ENCODE peak calls at places on chromosome 14, in seven cellular contexts. W is Panc1, V is transverse colon, I is spleen, T is HepG2, R is HL-60, Z is HCT116. G is an unnamed sample.

GRCh38 chr14:25108959-25109358 is 59.0 kb upstream of the STXBP6 start:
- DNase-seq in W (no peak), Z (no peak), V (peak; percentile 73), I (no peak), T (peak; percentile 32), R (no peak), G (no peak)

GRCh38 chr14:75982724-75983358 is 1.0 kb upstream of the TGFB3 start:
- DNase-seq in T (no peak), V (peak; percentile 59), I (no peak), Z (no peak), R (peak; percentile 16), W (no peak), G (peak; percentile 93)

GRCh38 chr14:73397810-73398209 is 60.5 kb downstream of the NUMB start:
- DNase-seq in R (no peak), W (no peak), Z (no peak), T (no peak), I (no peak), V (no peak), G (no peak)

GRCh38 chr14:74917646-74918081 is 5.4 kb downstream of the RPS6KL1 start:
- DNase-seq in Z (no peak), R (no peak), T (no peak), W (no peak), I (no peak), V (no peak), G (no peak)

GRCh38 chr14:59630281-59630963 is 53.8 kb upstream of the CCDC175 start:
- DNase-seq in R (no peak), T (no peak), V (no peak), W (no peak), Z (no peak), I (no peak), G (no peak)

GRCh38 chr14:55518391-55518790 is 61.6 kb upstream of the KTN1 start:
- DNase-seq in R (peak; percentile 34), W (no peak), T (no peak), Z (no peak), V (no peak), I (no peak), G (no peak)

GRCh38 chr14:92472860-92473259 is 40.7 kb upstream of the RIN3 start:
- DNase-seq in V (peak; percentile 6), T (no peak), R (peak; percentile 84), W (no peak), Z (no peak), I (peak; percentile 75), G (no peak)

GRCh38 chr14:32166029-32166428 is 35.8 kb upstream of the RNU6-7 start:
- DNase-seq in W (no peak), T (no peak), R (no peak), I (no peak), V (no peak), Z (no peak), G (no peak)

GRCh38 chr14:91280129-91280528 is 35.6 kb upstream of the GPR68 start:
- DNase-seq in R (no peak), I (no peak), Z (no peak), V (no peak), T (no peak), W (no peak), G (no peak)

GRCh38 chr14:67237591-67237990 is 3.6 kb upstream of the PALS1 start:
- DNase-seq in V (no peak), I (no peak), T (no peak), W (no peak), Z (no peak), R (no peak), G (no peak)

GRCh38 chr14:64726585-64726890 is 22.3 kb downstream of the PLEKHG3 start:
- DNase-seq in W (no peak), V (peak; percentile 92), I (peak; percentile 49), R (no peak), Z (peak; percentile 66), T (no peak), G (no peak)
- TF ChIP-seq POLR2AphosphoS5 in W (no peak), V (peak; percentile 82), I (no peak), R (no peak), Z (peak; percentile 57), T (no peak), G (no peak)

GRCh38 chr14:49972199-49972671 is 79.4 kb downstream of the ARF6 start:
- DNase-seq in W (peak; percentile 51), I (no peak), V (peak; percentile 67), Z (no peak), T (no peak), R (no peak), G (no peak)
- TF ChIP-seq POLR2AphosphoS5 in W (peak; percentile 59), I (no peak), V (peak; percentile 54), Z (no peak), T (no peak), R (no peak), G (peak; percentile 22)

GRCh38 chr14:64693766-64694165 is 10.5 kb upstream of the PLEKHG3 start:
- DNase-seq in I (no peak), W (no peak), Z (no peak), R (no peak), T (no peak), V (no peak), G (no peak)

GRCh38 chr14:64695071-64695470 is 9.2 kb upstream of the PLEKHG3 start:
- DNase-seq in Z (no peak), V (no peak), T (no peak), R (no peak), I (no peak), W (no peak), G (no peak)

GRCh38 chr14:64692597-64693350 is 11.4 kb upstream of the PLEKHG3 start:
- DNase-seq in I (no peak), R (no peak), T (no peak), W (no peak), V (peak; percentile 68), Z (no peak), G (no peak)

GRCh38 chr14:64698899-64699298 is 5.3 kb upstream of the PLEKHG3 start:
- DNase-seq in T (no peak), R (peak; percentile 75), W (no peak), V (peak; percentile 80), I (no peak), Z (no peak), G (no peak)

DNA sequence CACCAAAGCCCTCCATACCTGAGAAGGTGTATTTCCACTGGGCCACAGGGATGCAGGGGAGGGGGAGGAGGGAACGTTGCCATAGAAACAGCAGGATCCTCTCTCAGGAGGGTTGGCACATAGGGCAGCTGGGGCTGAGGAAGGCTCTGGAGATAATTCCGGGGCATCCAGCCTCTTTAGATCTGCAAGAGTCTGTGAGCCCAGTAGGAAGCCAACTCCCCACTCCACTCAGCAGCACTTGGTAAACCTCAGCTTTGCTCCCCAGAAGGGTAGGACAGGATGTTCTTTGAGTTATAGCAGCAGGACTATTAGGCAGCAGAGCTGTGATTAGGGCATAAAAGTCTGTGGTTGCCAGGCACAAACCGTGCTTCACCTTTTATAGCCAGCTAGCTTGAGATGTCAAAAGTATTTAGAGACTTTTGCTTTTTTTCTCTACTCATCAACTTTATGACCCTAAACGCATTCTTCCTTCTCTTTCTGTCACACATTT is 7.8 kb upstream of the PLEKHG3 start:
- DNase-seq in W (no peak), Z (no peak), I (no peak), R (no peak), T (no peak), V (peak; percentile 70), G (no peak)
- TF ChIP-seq POLR2AphosphoS5 in W (no peak), Z (no peak), I (no peak), R (no peak), T (no peak), V (peak; percentile 68), G (peak; percentile 50)

GRCh38 chr14:22557846-22558220 is 31.2 kb downstream of the DAD1 start:
- DNase-seq in V (no peak), I (no peak), Z (no peak), R (no peak), T (no peak), W (no peak), G (no peak)

GRCh38 chr14:22555573-22556011 is 33.4 kb downstream of the DAD1 start:
- DNase-seq in Z (no peak), T (no peak), V (no peak), I (no peak), R (peak; percentile 58), W (no peak), G (no peak)

GRCh38 chr14:22558221-22558913 is 30.7 kb downstream of the DAD1 start:
- DNase-seq in T (peak; percentile 53), Z (no peak), R (no peak), V (no peak), I (peak; percentile 86), W (no peak), G (no peak)

GRCh38 chr14:22556021-22556989 is 32.7 kb downstream of the DAD1 start:
- DNase-seq in Z (no peak), I (peak; percentile 97), W (no peak), R (peak; percentile 99), T (no peak), V (peak; percentile 88), G (no peak)

DNA sequence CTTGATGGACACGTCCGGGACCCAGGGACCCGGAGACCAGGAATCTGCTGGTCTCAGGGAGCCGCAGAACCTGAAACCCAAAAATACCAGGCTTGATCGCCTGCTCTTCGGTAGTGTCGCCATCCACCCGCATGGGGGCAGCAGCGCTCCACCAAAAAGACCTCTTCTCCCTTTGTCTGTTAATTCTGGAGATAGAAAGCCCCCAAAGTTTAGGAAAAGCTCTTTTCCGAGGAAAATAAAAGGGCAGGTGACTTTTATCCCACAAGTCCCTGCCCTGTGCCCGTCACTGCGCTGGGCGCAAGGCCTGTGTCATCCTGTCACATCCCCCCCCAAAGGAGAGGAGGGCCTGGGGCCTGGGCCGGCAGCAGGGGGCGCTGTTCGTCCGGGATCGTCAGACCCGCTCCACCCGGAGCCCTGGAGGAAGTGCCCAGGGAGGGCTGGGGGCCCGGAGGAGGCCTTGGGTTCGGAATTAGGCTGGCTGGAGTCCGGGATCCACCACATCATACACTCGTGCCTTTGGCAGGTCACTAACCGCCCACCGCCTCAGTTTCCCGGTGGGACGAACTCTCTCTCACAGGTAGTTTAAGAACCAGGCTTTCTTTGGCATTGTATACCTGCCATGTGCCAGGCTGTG is 31.9 kb downstream of the DAD1 start:
- DNase-seq in V (peak; percentile 89), T (peak; percentile 74), I (peak; percentile 97), W (peak; percentile 50), R (peak; percentile 87), Z (peak; percentile 48), G (no peak)
- TF ChIP-seq POLR2AphosphoS5 in V (no peak), T (no peak), I (peak; percentile 77), W (no peak), R (no peak), Z (no peak), G (peak; percentile 51)

DNA sequence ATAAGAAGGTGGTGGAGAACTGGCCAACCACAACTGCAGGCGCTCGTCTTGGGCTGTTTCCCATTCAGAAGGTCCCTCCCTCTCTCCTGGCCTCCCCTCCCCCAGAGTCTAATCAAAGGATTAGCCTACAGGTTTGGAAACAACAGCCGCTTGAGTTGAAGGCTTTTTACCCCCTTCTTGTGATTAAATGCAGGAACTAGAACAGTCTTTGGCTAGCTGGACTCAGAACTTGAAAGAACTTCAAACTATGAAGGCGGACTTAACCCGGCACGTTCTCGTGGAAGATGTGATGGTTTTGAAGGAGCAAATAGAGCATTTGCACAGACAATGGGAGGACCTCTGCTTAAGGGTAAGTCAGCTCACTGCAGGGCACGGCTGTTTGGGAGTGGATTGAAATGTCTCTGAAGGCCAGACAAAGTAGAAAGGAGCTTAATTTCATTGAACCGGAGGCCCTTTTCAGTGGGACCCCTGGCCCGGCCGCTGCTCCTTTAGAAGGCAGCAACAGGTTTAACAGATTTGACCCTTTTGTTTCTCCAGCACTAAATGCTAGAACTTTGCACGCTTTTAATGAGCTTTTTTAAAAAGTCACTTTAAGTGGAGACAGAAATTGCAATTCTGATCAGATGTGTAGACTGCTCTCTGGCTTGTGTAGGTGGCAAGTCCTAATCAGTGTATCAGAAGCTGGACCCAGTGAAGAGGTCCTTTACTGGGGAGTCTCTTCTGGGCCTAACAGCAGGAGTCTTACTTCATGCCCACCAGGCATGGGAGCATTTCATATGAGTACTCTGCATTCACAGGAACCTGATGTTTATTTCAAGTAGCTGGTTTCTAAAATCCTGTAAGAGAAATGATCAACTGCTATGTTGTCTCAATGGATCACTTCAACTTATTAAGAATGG is 107.7 kb downstream of the ESR2 start:
- DNase-seq in W (no peak), Z (no peak), I (no peak), V (no peak), T (no peak), R (no peak), G (no peak)
- TF ChIP-seq POLR2AphosphoS5 in W (no peak), Z (no peak), I (no peak), V (no peak), T (no peak), R (no peak), G (no peak)

G was measured in esophagus muscularis mucosa.